ENCODE peak calls at places on chromosomes 1 and 21, in six cellular contexts. H is fibroblast of lung, T is adrenal gland, N is astrocyte, D is Panc1, O is Peyer's patch. Q is an unnamed sample.

GRCh38 chr1:26321315-26322041 is 3.7 kb downstream of the CD52 start:
- DNase-seq in H (peak), T (peak), N (peak), D (peak), O (peak), Q (no peak)

GRCh38 chr1:56506314-56506743 is 73.0 kb downstream of the PLPP3 start:
- DNase-seq in H (no peak), T (peak), N (no peak), D (no peak), O (peak), Q (no peak)

GRCh38 chr21:45026833-45027232 is 47.5 kb upstream of the ADARB1 start:
- DNase-seq in H (no peak), T (no peak), N (no peak), D (no peak), O (no peak), Q (no peak)

GRCh38 chr1:217261636-217262035 is 369.3 kb downstream of the GPATCH2 start:
- DNase-seq in H (no peak), T (no peak), N (no peak), D (no peak), O (no peak), Q (no peak)

GRCh38 chr1:223860051-223860559 is 14.4 kb upstream of the TP53BP2 start:
- DNase-seq in H (no peak), T (no peak), N (no peak), D (no peak), O (no peak), Q (no peak)

GRCh38 chr1:222777977-222778376 is 36.9 kb upstream of the DISP1 start:
- DNase-seq in H (no peak), T (no peak), N (no peak), D (peak), O (no peak), Q (peak)

GRCh38 chr1:92184632-92185031 is 33.1 kb upstream of the C1orf146 start:
- DNase-seq in H (peak), T (no peak), N (peak), D (no peak), O (no peak), Q (no peak)

GRCh38 chr1:91555074-91555730 is 54.6 kb downstream of the CDC7 start:
- DNase-seq in H (no peak), T (no peak), N (peak), D (no peak), O (no peak), Q (no peak)

GRCh38 chr1:238466459-238466858 is 575.7 kb upstream of the ZP4 start:
- DNase-seq in H (peak), T (no peak), N (peak), D (no peak), O (no peak), Q (no peak)

GRCh38 chr1:81406292-81406691 is 394.4 kb upstream of the ADGRL2 start:
- DNase-seq in H (no peak), T (no peak), N (no peak), D (no peak), O (no peak), Q (no peak)

GRCh38 chr21:45137612-45137937 is 63.2 kb downstream of the ADARB1 start:
- DNase-seq in H (no peak), T (no peak), N (no peak), D (no peak), O (no peak), Q (no peak)

GRCh38 chr1:234975122-234975940 is 153.3 kb downstream of the TOMM20 start:
- DNase-seq in H (peak), T (peak), N (peak), D (no peak), O (peak), Q (peak)

GRCh38 chr1:73821520-73821919 is 376.5 kb downstream of the LRRIQ3 start:
- DNase-seq in H (no peak), T (no peak), N (no peak), D (no peak), O (no peak), Q (no peak)

GRCh38 chr1:170776147-170776734 is 112.3 kb downstream of the PRRX1 start:
- DNase-seq in H (no peak), T (no peak), N (no peak), D (no peak), O (no peak), Q (no peak)

GRCh38 chr21:26756491-26757159 is 88.6 kb downstream of the ADAMTS1 start:
- DNase-seq in H (peak), T (no peak), N (peak), D (no peak), O (no peak), Q (peak)

GRCh38 chr1:180243517-180244221 is 13.6 kb downstream of the LHX4 start:
- DNase-seq in H (no peak), T (no peak), N (no peak), D (no peak), O (no peak), Q (no peak)
- TF ChIP-seq CTCF in H (no peak), T (no peak), N (no peak), D (no peak), O (no peak), Q (peak)

DNA sequence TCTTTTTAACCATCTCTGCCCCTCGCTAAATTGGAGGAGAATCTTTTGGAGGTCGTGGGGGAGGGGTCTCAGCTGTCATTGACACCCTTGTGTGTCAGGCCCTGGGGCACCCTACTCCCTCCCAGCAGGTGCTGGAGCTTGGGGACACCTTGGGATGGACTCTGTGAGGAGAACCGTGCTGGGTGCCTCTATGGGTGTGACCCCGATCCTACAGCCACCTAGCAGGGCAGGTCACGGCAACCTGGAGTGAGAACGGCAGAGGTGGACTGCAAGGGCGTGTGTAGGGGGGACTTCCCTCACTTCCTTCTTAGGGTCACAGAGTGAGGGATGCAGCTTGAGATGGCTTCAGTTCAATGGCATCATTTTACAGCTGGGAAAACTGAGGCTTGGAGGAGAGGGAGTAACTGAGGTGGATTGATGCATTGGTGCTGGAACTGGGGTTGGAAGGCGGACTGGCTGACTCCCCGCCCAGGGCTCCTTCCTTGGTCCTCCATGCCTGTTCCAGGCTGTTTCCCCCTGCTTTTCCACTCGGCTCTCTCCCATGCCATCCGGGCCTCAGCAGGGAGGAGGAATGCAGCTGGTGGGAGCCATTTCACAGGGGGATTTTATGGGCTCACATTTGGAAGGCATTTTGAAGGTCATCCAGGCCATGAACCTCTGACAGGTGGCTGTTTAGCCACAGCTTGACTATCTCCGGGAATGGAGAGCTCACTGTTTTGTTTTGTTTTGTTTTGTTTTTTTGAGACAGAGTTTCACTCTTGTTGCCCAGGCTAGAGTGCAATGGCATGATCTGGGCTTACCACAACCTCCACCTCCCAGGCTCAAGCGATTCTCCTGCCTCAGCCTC is 18.8 kb upstream of the ARHGEF10L start:
- DNase-seq in H (no peak), T (no peak), N (no peak), D (no peak), O (no peak), Q (no peak)
- H3K4me3 ChIP-seq in H (no peak), T (no peak), N (no peak), D (no peak), O (no peak), Q (no peak)

GRCh38 chr1:193036337-193037047 is 22.7 kb downstream of the UCHL5 start:
- DNase-seq in H (no peak), T (no peak), N (no peak), D (no peak), O (no peak), Q (no peak)

GRCh38 chr1:193033610-193034009 is 25.6 kb downstream of the UCHL5 start:
- DNase-seq in H (no peak), T (no peak), N (no peak), D (no peak), O (no peak), Q (no peak)

DNA sequence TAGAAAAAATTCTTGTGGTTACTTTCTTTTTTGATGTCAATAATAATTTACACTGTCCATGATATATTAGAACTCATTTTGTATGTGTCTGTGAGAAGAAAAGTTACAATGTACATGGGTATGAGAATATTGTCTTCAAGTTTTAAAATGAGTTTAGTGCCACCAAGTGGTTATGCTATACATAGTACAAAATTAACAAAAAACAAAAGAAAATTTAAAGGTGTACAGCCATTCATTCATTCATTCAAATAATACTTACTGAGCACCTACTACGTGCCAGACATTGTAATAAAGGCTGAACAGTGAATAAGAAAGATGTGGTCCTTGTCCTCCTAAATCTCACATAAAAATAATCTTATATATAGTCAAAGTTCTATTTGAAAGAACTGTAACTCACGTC is 27.7 kb downstream of the UCHL5 start:
- DNase-seq in H (peak), T (no peak), N (no peak), D (no peak), O (no peak), Q (no peak)
- TF ChIP-seq CTCF in H (no peak), T (no peak), N (peak), D (peak), O (no peak), Q (no peak)

GRCh38 chr1:32063261-32063681 is 9.5 kb upstream of the TMEM39B start:
- DNase-seq in H (peak), T (no peak), N (peak), D (peak), O (peak), Q (no peak)

GRCh38 chr1:32062867-32063230 is 9.9 kb upstream of the TMEM39B start:
- DNase-seq in H (peak), T (no peak), N (peak), D (no peak), O (no peak), Q (no peak)

GRCh38 chr1:32071758-32072621 is 749 bp upstream of the TMEM39B start:
- DNase-seq in H (peak), T (no peak), N (peak), D (no peak), O (no peak), Q (no peak)

GRCh38 chr1:32068891-32069590 is 3.7 kb upstream of the TMEM39B start:
- DNase-seq in H (peak), T (no peak), N (peak), D (no peak), O (no peak), Q (no peak)

GRCh38 chr1:32066489-32066873 is 6.3 kb upstream of the TMEM39B start:
- DNase-seq in H (peak), T (peak), N (peak), D (peak), O (peak), Q (no peak)
- H3K4me3 ChIP-seq in H (no peak), T (no peak), N (no peak), D (no peak), O (no peak), Q (no peak)